ENCODE peak calls at places on chromosomes 16 and 17, in nine cellular contexts. One of them, this sample, is unnamed.

GRCh38 chr17:10295728-10296343 is 77.0 kb downstream of the MYH13 start:
- DNase-seq in T-helper 1 cell: no peak
- DNase-seq in ELR: peak; percentile 45
- DNase-seq in activated naive CD8-positive, alpha-beta T cell treated with anti-CD3 and anti-CD28 coated beads, Interleukin-2, amount 50 U/mL, for 24 hours: peak; percentile 39
- DNase-seq in T-helper 17 cell: no peak
- DNase-seq in NB4: peak; percentile 77
- DNase-seq in cardiac septum: no peak
- DNase-seq in AG04450: no peak
- DNase-seq in stimulated activated CD4-positive, alpha-beta T cell treated with anti-CD3 and anti-CD28 coated beads, Interleukin-2, amount 100 ng/mL, for 48 hours: peak; percentile 6
- DNase-seq in this sample: no peak

GRCh38 chr16:83137326-83137770 is 510.6 kb downstream of the CDH13 start:
- DNase-seq in T-helper 1 cell: no peak
- DNase-seq in ELR: peak; percentile 83
- DNase-seq in activated naive CD8-positive, alpha-beta T cell treated with anti-CD3 and anti-CD28 coated beads, Interleukin-2, amount 50 U/mL, for 24 hours: no peak
- DNase-seq in T-helper 17 cell: no peak
- DNase-seq in NB4: peak; percentile 22
- DNase-seq in cardiac septum: no peak
- DNase-seq in AG04450: peak; percentile 38
- DNase-seq in stimulated activated CD4-positive, alpha-beta T cell treated with anti-CD3 and anti-CD28 coated beads, Interleukin-2, amount 100 ng/mL, for 48 hours: no peak
- DNase-seq in this sample: no peak

GRCh38 chr16:82156761-82157654 is 13.0 kb downstream of the MPHOSPH6 start:
- DNase-seq in T-helper 1 cell: no peak
- DNase-seq in ELR: no peak
- DNase-seq in activated naive CD8-positive, alpha-beta T cell treated with anti-CD3 and anti-CD28 coated beads, Interleukin-2, amount 50 U/mL, for 24 hours: no peak
- DNase-seq in T-helper 17 cell: no peak
- DNase-seq in NB4: no peak
- DNase-seq in cardiac septum: no peak
- DNase-seq in AG04450: no peak
- DNase-seq in stimulated activated CD4-positive, alpha-beta T cell treated with anti-CD3 and anti-CD28 coated beads, Interleukin-2, amount 100 ng/mL, for 48 hours: no peak
- DNase-seq in this sample: no peak

GRCh38 chr17:81480140-81480917 is 32.3 kb downstream of the ACTG1 start:
- DNase-seq in T-helper 1 cell: no peak
- DNase-seq in ELR: peak; percentile 78
- DNase-seq in activated naive CD8-positive, alpha-beta T cell treated with anti-CD3 and anti-CD28 coated beads, Interleukin-2, amount 50 U/mL, for 24 hours: no peak
- DNase-seq in T-helper 17 cell: no peak
- DNase-seq in NB4: no peak
- DNase-seq in cardiac septum: no peak
- DNase-seq in AG04450: no peak
- DNase-seq in stimulated activated CD4-positive, alpha-beta T cell treated with anti-CD3 and anti-CD28 coated beads, Interleukin-2, amount 100 ng/mL, for 48 hours: no peak
- DNase-seq in this sample: no peak

GRCh38 chr17:79843917-79844815 is 4.9 kb upstream of the CBX4 start:
- DNase-seq in T-helper 1 cell: no peak
- DNase-seq in ELR: peak; percentile 69
- DNase-seq in activated naive CD8-positive, alpha-beta T cell treated with anti-CD3 and anti-CD28 coated beads, Interleukin-2, amount 50 U/mL, for 24 hours: no peak
- DNase-seq in T-helper 17 cell: no peak
- DNase-seq in NB4: peak; percentile 54
- DNase-seq in cardiac septum: no peak
- DNase-seq in AG04450: no peak
- DNase-seq in stimulated activated CD4-positive, alpha-beta T cell treated with anti-CD3 and anti-CD28 coated beads, Interleukin-2, amount 100 ng/mL, for 48 hours: no peak
- DNase-seq in this sample: no peak

GRCh38 chr16:15610369-15610871 is 32.5 kb downstream of the MARF1 start:
- DNase-seq in T-helper 1 cell: no peak
- DNase-seq in ELR: peak; percentile 6
- DNase-seq in activated naive CD8-positive, alpha-beta T cell treated with anti-CD3 and anti-CD28 coated beads, Interleukin-2, amount 50 U/mL, for 24 hours: no peak
- DNase-seq in T-helper 17 cell: no peak
- DNase-seq in NB4: no peak
- DNase-seq in cardiac septum: no peak
- DNase-seq in AG04450: no peak
- DNase-seq in stimulated activated CD4-positive, alpha-beta T cell treated with anti-CD3 and anti-CD28 coated beads, Interleukin-2, amount 100 ng/mL, for 48 hours: no peak
- DNase-seq in this sample: no peak

GRCh38 chr16:70659546-70659945 is 13.2 kb downstream of the IL34 start:
- DNase-seq in T-helper 1 cell: no peak
- DNase-seq in ELR: no peak
- DNase-seq in activated naive CD8-positive, alpha-beta T cell treated with anti-CD3 and anti-CD28 coated beads, Interleukin-2, amount 50 U/mL, for 24 hours: no peak
- DNase-seq in T-helper 17 cell: no peak
- DNase-seq in NB4: no peak
- DNase-seq in cardiac septum: no peak
- DNase-seq in AG04450: no peak
- DNase-seq in stimulated activated CD4-positive, alpha-beta T cell treated with anti-CD3 and anti-CD28 coated beads, Interleukin-2, amount 100 ng/mL, for 48 hours: no peak
- DNase-seq in this sample: no peak

GRCh38 chr17:57413848-57414651 is 157.7 kb downstream of the MSI2 start:
- DNase-seq in T-helper 1 cell: no peak
- DNase-seq in ELR: no peak
- DNase-seq in activated naive CD8-positive, alpha-beta T cell treated with anti-CD3 and anti-CD28 coated beads, Interleukin-2, amount 50 U/mL, for 24 hours: no peak
- DNase-seq in T-helper 17 cell: no peak
- DNase-seq in NB4: no peak
- DNase-seq in cardiac septum: no peak
- DNase-seq in AG04450: no peak
- DNase-seq in stimulated activated CD4-positive, alpha-beta T cell treated with anti-CD3 and anti-CD28 coated beads, Interleukin-2, amount 100 ng/mL, for 48 hours: no peak
- DNase-seq in this sample: no peak

GRCh38 chr16:78816499-78817441 is 717.3 kb downstream of the WWOX start:
- DNase-seq in T-helper 1 cell: no peak
- DNase-seq in ELR: no peak
- DNase-seq in activated naive CD8-positive, alpha-beta T cell treated with anti-CD3 and anti-CD28 coated beads, Interleukin-2, amount 50 U/mL, for 24 hours: no peak
- DNase-seq in T-helper 17 cell: no peak
- DNase-seq in NB4: no peak
- DNase-seq in cardiac septum: no peak
- DNase-seq in AG04450: no peak
- DNase-seq in stimulated activated CD4-positive, alpha-beta T cell treated with anti-CD3 and anti-CD28 coated beads, Interleukin-2, amount 100 ng/mL, for 48 hours: no peak
- DNase-seq in this sample: no peak

GRCh38 chr17:61581611-61582349 is 9.2 kb downstream of the NACA2 start:
- DNase-seq in T-helper 1 cell: no peak
- DNase-seq in ELR: no peak
- DNase-seq in activated naive CD8-positive, alpha-beta T cell treated with anti-CD3 and anti-CD28 coated beads, Interleukin-2, amount 50 U/mL, for 24 hours: no peak
- DNase-seq in T-helper 17 cell: no peak
- DNase-seq in NB4: no peak
- DNase-seq in cardiac septum: no peak
- DNase-seq in AG04450: no peak
- DNase-seq in stimulated activated CD4-positive, alpha-beta T cell treated with anti-CD3 and anti-CD28 coated beads, Interleukin-2, amount 100 ng/mL, for 48 hours: no peak
- DNase-seq in this sample: no peak

GRCh38 chr17:80441133-80441578 is 26.2 kb downstream of the ENDOV start:
- DNase-seq in T-helper 1 cell: peak; percentile 38
- DNase-seq in ELR: peak; percentile 61
- DNase-seq in activated naive CD8-positive, alpha-beta T cell treated with anti-CD3 and anti-CD28 coated beads, Interleukin-2, amount 50 U/mL, for 24 hours: peak; percentile 68
- DNase-seq in T-helper 17 cell: peak; percentile 29
- DNase-seq in NB4: peak; percentile 61
- DNase-seq in cardiac septum: no peak
- DNase-seq in AG04450: no peak
- DNase-seq in stimulated activated CD4-positive, alpha-beta T cell treated with anti-CD3 and anti-CD28 coated beads, Interleukin-2, amount 100 ng/mL, for 48 hours: peak; percentile 53
- DNase-seq in this sample: peak; percentile 57

GRCh38 chr17:65254166-65254565 is 117.0 kb downstream of the RGS9 start:
- DNase-seq in T-helper 1 cell: no peak
- DNase-seq in ELR: peak; percentile 33
- DNase-seq in activated naive CD8-positive, alpha-beta T cell treated with anti-CD3 and anti-CD28 coated beads, Interleukin-2, amount 50 U/mL, for 24 hours: no peak
- DNase-seq in T-helper 17 cell: no peak
- DNase-seq in NB4: no peak
- DNase-seq in cardiac septum: no peak
- DNase-seq in AG04450: no peak
- DNase-seq in stimulated activated CD4-positive, alpha-beta T cell treated with anti-CD3 and anti-CD28 coated beads, Interleukin-2, amount 100 ng/mL, for 48 hours: no peak
- DNase-seq in this sample: no peak

GRCh38 chr17:41734139-41734948 is at the start of gene HAP1:
- DNase-seq in T-helper 1 cell: no peak
- DNase-seq in ELR: peak; percentile 33
- DNase-seq in activated naive CD8-positive, alpha-beta T cell treated with anti-CD3 and anti-CD28 coated beads, Interleukin-2, amount 50 U/mL, for 24 hours: peak; percentile 19
- DNase-seq in T-helper 17 cell: no peak
- DNase-seq in NB4: no peak
- DNase-seq in cardiac septum: no peak
- DNase-seq in AG04450: no peak
- DNase-seq in stimulated activated CD4-positive, alpha-beta T cell treated with anti-CD3 and anti-CD28 coated beads, Interleukin-2, amount 100 ng/mL, for 48 hours: peak; percentile 30
- DNase-seq in this sample: no peak

GRCh38 chr16:15037745-15038144 is 18.1 kb downstream of the NTAN1 start:
- DNase-seq in T-helper 1 cell: no peak
- DNase-seq in ELR: no peak
- DNase-seq in activated naive CD8-positive, alpha-beta T cell treated with anti-CD3 and anti-CD28 coated beads, Interleukin-2, amount 50 U/mL, for 24 hours: no peak
- DNase-seq in T-helper 17 cell: no peak
- DNase-seq in NB4: no peak
- DNase-seq in cardiac septum: no peak
- DNase-seq in AG04450: no peak
- DNase-seq in stimulated activated CD4-positive, alpha-beta T cell treated with anti-CD3 and anti-CD28 coated beads, Interleukin-2, amount 100 ng/mL, for 48 hours: no peak
- DNase-seq in this sample: no peak

GRCh38 chr16:3001316-3001715 is 11.4 kb upstream of the CLDN9 start:
- DNase-seq in T-helper 1 cell: no peak
- DNase-seq in ELR: no peak
- DNase-seq in activated naive CD8-positive, alpha-beta T cell treated with anti-CD3 and anti-CD28 coated beads, Interleukin-2, amount 50 U/mL, for 24 hours: no peak
- DNase-seq in T-helper 17 cell: no peak
- DNase-seq in NB4: no peak
- DNase-seq in cardiac septum: no peak
- DNase-seq in AG04450: no peak
- DNase-seq in stimulated activated CD4-positive, alpha-beta T cell treated with anti-CD3 and anti-CD28 coated beads, Interleukin-2, amount 100 ng/mL, for 48 hours: no peak
- DNase-seq in this sample: no peak

GRCh38 chr17:14080847-14081251 is 11.5 kb downstream of the COX10 start:
- DNase-seq in T-helper 1 cell: no peak
- DNase-seq in ELR: no peak
- DNase-seq in activated naive CD8-positive, alpha-beta T cell treated with anti-CD3 and anti-CD28 coated beads, Interleukin-2, amount 50 U/mL, for 24 hours: no peak
- DNase-seq in T-helper 17 cell: no peak
- DNase-seq in NB4: no peak
- DNase-seq in cardiac septum: no peak
- DNase-seq in AG04450: no peak
- DNase-seq in stimulated activated CD4-positive, alpha-beta T cell treated with anti-CD3 and anti-CD28 coated beads, Interleukin-2, amount 100 ng/mL, for 48 hours: no peak
- DNase-seq in this sample: no peak

GRCh38 chr16:50573947-50574751 is 26.0 kb downstream of the NKD1 start:
- DNase-seq in T-helper 1 cell: no peak
- DNase-seq in ELR: no peak
- DNase-seq in activated naive CD8-positive, alpha-beta T cell treated with anti-CD3 and anti-CD28 coated beads, Interleukin-2, amount 50 U/mL, for 24 hours: no peak
- DNase-seq in T-helper 17 cell: no peak
- DNase-seq in NB4: no peak
- DNase-seq in cardiac septum: no peak
- DNase-seq in AG04450: no peak
- DNase-seq in stimulated activated CD4-positive, alpha-beta T cell treated with anti-CD3 and anti-CD28 coated beads, Interleukin-2, amount 100 ng/mL, for 48 hours: no peak
- DNase-seq in this sample: no peak

GRCh38 chr16:24013733-24014645 is 178.2 kb downstream of the PRKCB start:
- DNase-seq in T-helper 1 cell: peak; percentile 18
- DNase-seq in ELR: no peak
- DNase-seq in activated naive CD8-positive, alpha-beta T cell treated with anti-CD3 and anti-CD28 coated beads, Interleukin-2, amount 50 U/mL, for 24 hours: peak; percentile 70
- DNase-seq in T-helper 17 cell: peak; percentile 12
- DNase-seq in NB4: peak; percentile 97
- DNase-seq in cardiac septum: no peak
- DNase-seq in AG04450: no peak
- DNase-seq in stimulated activated CD4-positive, alpha-beta T cell treated with anti-CD3 and anti-CD28 coated beads, Interleukin-2, amount 100 ng/mL, for 48 hours: peak; percentile 27
- DNase-seq in this sample: peak; percentile 30

GRCh38 chr17:61313515-61314326 is 85.9 kb upstream of the TBX2 start:
- DNase-seq in T-helper 1 cell: no peak
- DNase-seq in ELR: no peak
- DNase-seq in activated naive CD8-positive, alpha-beta T cell treated with anti-CD3 and anti-CD28 coated beads, Interleukin-2, amount 50 U/mL, for 24 hours: no peak
- DNase-seq in T-helper 17 cell: no peak
- DNase-seq in NB4: no peak
- DNase-seq in cardiac septum: no peak
- DNase-seq in AG04450: no peak
- DNase-seq in stimulated activated CD4-positive, alpha-beta T cell treated with anti-CD3 and anti-CD28 coated beads, Interleukin-2, amount 100 ng/mL, for 48 hours: no peak
- DNase-seq in this sample: no peak

GRCh38 chr17:64278614-64279013 is 15.6 kb upstream of the TEX2 start:
- DNase-seq in T-helper 1 cell: no peak
- DNase-seq in ELR: peak; percentile 90
- DNase-seq in activated naive CD8-positive, alpha-beta T cell treated with anti-CD3 and anti-CD28 coated beads, Interleukin-2, amount 50 U/mL, for 24 hours: no peak
- DNase-seq in T-helper 17 cell: no peak
- DNase-seq in NB4: peak; percentile 15
- DNase-seq in cardiac septum: no peak
- DNase-seq in AG04450: no peak
- DNase-seq in stimulated activated CD4-positive, alpha-beta T cell treated with anti-CD3 and anti-CD28 coated beads, Interleukin-2, amount 100 ng/mL, for 48 hours: no peak
- DNase-seq in this sample: no peak

GRCh38 chr17:37774508-37774907 is 29.6 kb upstream of the HNF1B start:
- DNase-seq in T-helper 1 cell: no peak
- DNase-seq in ELR: peak; percentile 10
- DNase-seq in activated naive CD8-positive, alpha-beta T cell treated with anti-CD3 and anti-CD28 coated beads, Interleukin-2, amount 50 U/mL, for 24 hours: peak; percentile 55
- DNase-seq in T-helper 17 cell: no peak
- DNase-seq in NB4: peak; percentile 42
- DNase-seq in cardiac septum: no peak
- DNase-seq in AG04450: no peak
- DNase-seq in stimulated activated CD4-positive, alpha-beta T cell treated with anti-CD3 and anti-CD28 coated beads, Interleukin-2, amount 100 ng/mL, for 48 hours: peak; percentile 25
- DNase-seq in this sample: no peak

GRCh38 chr16:88444826-88445582 is 8.1 kb upstream of the ZFPM1 start:
- DNase-seq in T-helper 1 cell: no peak
- DNase-seq in ELR: no peak
- DNase-seq in activated naive CD8-positive, alpha-beta T cell treated with anti-CD3 and anti-CD28 coated beads, Interleukin-2, amount 50 U/mL, for 24 hours: no peak
- DNase-seq in T-helper 17 cell: no peak
- DNase-seq in NB4: peak; percentile 70
- DNase-seq in cardiac septum: no peak
- DNase-seq in AG04450: no peak
- DNase-seq in stimulated activated CD4-positive, alpha-beta T cell treated with anti-CD3 and anti-CD28 coated beads, Interleukin-2, amount 100 ng/mL, for 48 hours: no peak
- DNase-seq in this sample: no peak